ENCODE peak calls at places on chromosomes 4 and X, in five cellular contexts. I is colonic mucosa, M is choroid plexus epithelial cell, U is uterus, C is left lobe of liver. A is an unnamed sample.

GRCh38 chr4:2907706-2908293 is 55.4 kb downstream of the NOP14 start:
- DNase-seq in I (no peak), M (no peak), U (no peak), C (no peak), A (no peak)

GRCh38 chr4:25425361-25425760 is 48.3 kb downstream of the ANAPC4 start:
- DNase-seq in I (no peak), M (peak; percentile 37), U (no peak), C (no peak), A (peak; percentile 44)

GRCh38 chr4:54958236-54958635 is 167.2 kb downstream of the KDR start:
- DNase-seq in I (no peak), M (peak; percentile 84), U (no peak), C (no peak), A (peak; percentile 61)

GRCh38 chr4:37802068-37802666 is 24.3 kb upstream of the PGM2 start:
- DNase-seq in I (peak; percentile 68), M (peak; percentile 69), U (peak; percentile 21), C (peak; percentile 54), A (peak; percentile 27)

GRCh38 chrX:103215768-103216085 is 819 bp downstream of the BEX4 start:
- DNase-seq in I (no peak), M (no peak), U (no peak), C (no peak), A (peak; percentile 12)

GRCh38 chrX:953879-954482 is 258.5 kb downstream of the CRLF2 start:
- DNase-seq in I (no peak), M (no peak), U (no peak), C (no peak), A (no peak)

GRCh38 chr4:183409956-183410355 is 34.5 kb upstream of the CDKN2AIP start:
- DNase-seq in I (no peak), M (no peak), U (no peak), C (no peak), A (no peak)

GRCh38 chr4:74583066-74583700 is 138.2 kb downstream of the AREG start:
- DNase-seq in I (no peak), M (peak; percentile 49), U (no peak), C (no peak), A (peak; percentile 29)

GRCh38 chrX:28610746-28611145 is 23.5 kb downstream of the IL1RAPL1 start:
- DNase-seq in I (no peak), M (no peak), U (no peak), C (no peak), A (no peak)

GRCh38 chrX:55524487-55524886 is 34.8 kb upstream of the USP51 start:
- DNase-seq in I (no peak), M (peak; percentile 1), U (no peak), C (no peak), A (no peak)

GRCh38 chr4:143654571-143654970 is 45.9 kb downstream of the FREM3 start:
- DNase-seq in I (no peak), M (no peak), U (no peak), C (no peak), A (no peak)

GRCh38 chr4:121096629-121097028 is 24.3 kb upstream of the NDNF start:
- DNase-seq in I (no peak), M (peak; percentile 66), U (no peak), C (no peak), A (peak; percentile 52)

GRCh38 chrX:14010566-14010965 is 19.1 kb downstream of the GEMIN8 start:
- DNase-seq in I (no peak), M (no peak), U (no peak), C (no peak), A (no peak)

GRCh38 chrX:66638591-66639500 is at the start of gene EDA2R:
- DNase-seq in I (peak; percentile 44), M (peak; percentile 93), U (peak; percentile 40), C (no peak), A (no peak)

GRCh38 chrX:150779367-150779766 is 86.2 kb downstream of the MTMR1 start:
- DNase-seq in I (no peak), M (no peak), U (no peak), C (no peak), A (no peak)

GRCh38 chrX:55619547-55619946 is 3.7 kb upstream of the FOXR2 start:
- DNase-seq in I (no peak), M (no peak), U (no peak), C (no peak), A (no peak)

GRCh38 chrX:136694491-136695087 is 46.6 kb downstream of the CD40LG start:
- DNase-seq in I (no peak), M (peak; percentile 76), U (no peak), C (no peak), A (peak; percentile 32)

GRCh38 chr4:165010487-165010886 is 21.3 kb upstream of the TRIM60 start:
- DNase-seq in I (no peak), M (no peak), U (no peak), C (no peak), A (no peak)

GRCh38 chrX:147958316-147958715 is 22.8 kb upstream of the FMR1NB start:
- DNase-seq in I (no peak), M (peak; percentile 31), U (no peak), C (no peak), A (peak; percentile 70)

GRCh38 chr4:24196785-24197184 is 306.9 kb upstream of the PPARGC1A start:
- DNase-seq in I (no peak), M (no peak), U (no peak), C (no peak), A (no peak)